ENCODE peak calls at places on chromosomes 7 and 10, in six cellular contexts. One of them, this sample, is unnamed. For H3K36me3, the result is how much of the 10 kb centered on the place peaks cover.

GRCh38 chr7:30616318-30616717 is 21.6 kb downstream of the GARS1 start:
- DNase-seq in CD8-positive, alpha-beta T cell: no peak
- DNase-seq in prostate gland: no peak
- DNase-seq in CD4-positive, CD25-positive, alpha-beta regulatory T cell: no peak
- DNase-seq in GM06990: no peak
- DNase-seq in brain microvascular endothelial cell: no peak
- DNase-seq in this sample: no peak

GRCh38 chr10:129968937-129969527 is 5.0 kb upstream of the EBF3 start:
- DNase-seq in prostate gland: no peak
- DNase-seq in GM06990: no peak
- DNase-seq in CD8-positive, alpha-beta T cell: no peak
- DNase-seq in brain microvascular endothelial cell: peak
- DNase-seq in CD4-positive, CD25-positive, alpha-beta regulatory T cell: peak
- DNase-seq in this sample: peak

GRCh38 chr10:5692476-5693358 is 8.1 kb downstream of the TASOR2 start:
- DNase-seq in CD4-positive, CD25-positive, alpha-beta regulatory T cell: peak
- DNase-seq in brain microvascular endothelial cell: peak
- DNase-seq in prostate gland: peak
- DNase-seq in CD8-positive, alpha-beta T cell: peak
- DNase-seq in GM06990: peak
- DNase-seq in this sample: peak

GRCh38 chr10:127911218-127911866 is 4.4 kb downstream of the PTPRE start:
- DNase-seq in GM06990: no peak
- DNase-seq in CD8-positive, alpha-beta T cell: no peak
- DNase-seq in CD4-positive, CD25-positive, alpha-beta regulatory T cell: no peak
- DNase-seq in prostate gland: no peak
- DNase-seq in brain microvascular endothelial cell: no peak
- DNase-seq in this sample: no peak

GRCh38 chr10:121291376-121291775 is 306.9 kb downstream of the FGFR2 start:
- DNase-seq in CD4-positive, CD25-positive, alpha-beta regulatory T cell: no peak
- DNase-seq in prostate gland: no peak
- DNase-seq in GM06990: no peak
- DNase-seq in brain microvascular endothelial cell: no peak
- DNase-seq in CD8-positive, alpha-beta T cell: no peak
- DNase-seq in this sample: no peak

GRCh38 chr7:131502810-131503545 is 53.5 kb downstream of the PODXL start:
- DNase-seq in CD4-positive, CD25-positive, alpha-beta regulatory T cell: no peak
- DNase-seq in GM06990: no peak
- DNase-seq in brain microvascular endothelial cell: peak
- DNase-seq in CD8-positive, alpha-beta T cell: no peak
- DNase-seq in prostate gland: no peak
- DNase-seq in this sample: peak

GRCh38 chr7:157634401-157635147 is 297.8 kb downstream of the DNAJB6 start:
- DNase-seq in CD4-positive, CD25-positive, alpha-beta regulatory T cell: no peak
- DNase-seq in GM06990: no peak
- DNase-seq in brain microvascular endothelial cell: no peak
- DNase-seq in prostate gland: no peak
- DNase-seq in CD8-positive, alpha-beta T cell: no peak
- DNase-seq in this sample: no peak

GRCh38 chr7:16086743-16087142 is 334.6 kb downstream of the CRPPA start:
- DNase-seq in brain microvascular endothelial cell: no peak
- DNase-seq in CD8-positive, alpha-beta T cell: no peak
- DNase-seq in CD4-positive, CD25-positive, alpha-beta regulatory T cell: no peak
- DNase-seq in GM06990: no peak
- DNase-seq in prostate gland: no peak
- DNase-seq in this sample: no peak

GRCh38 chr7:7761340-7761973 is 43.0 kb upstream of the RPA3 start:
- DNase-seq in GM06990: no peak
- DNase-seq in brain microvascular endothelial cell: no peak
- DNase-seq in CD4-positive, CD25-positive, alpha-beta regulatory T cell: peak
- DNase-seq in CD8-positive, alpha-beta T cell: no peak
- DNase-seq in prostate gland: no peak
- DNase-seq in this sample: peak

GRCh38 chr10:22252801-22253577 is 35.2 kb upstream of the EBLN1 start:
- DNase-seq in CD4-positive, CD25-positive, alpha-beta regulatory T cell: peak
- DNase-seq in CD8-positive, alpha-beta T cell: peak
- DNase-seq in prostate gland: peak
- DNase-seq in brain microvascular endothelial cell: no peak
- DNase-seq in GM06990: peak
- DNase-seq in this sample: peak

GRCh38 chr7:94276797-94277196 is 117.9 kb upstream of the COL1A2 start:
- DNase-seq in brain microvascular endothelial cell: no peak
- DNase-seq in GM06990: no peak
- DNase-seq in CD8-positive, alpha-beta T cell: no peak
- DNase-seq in CD4-positive, CD25-positive, alpha-beta regulatory T cell: no peak
- DNase-seq in prostate gland: no peak
- DNase-seq in this sample: no peak

GRCh38 chr7:23294549-23295400 is 4.4 kb upstream of the MALSU1 start:
- DNase-seq in GM06990: no peak
- DNase-seq in CD4-positive, CD25-positive, alpha-beta regulatory T cell: no peak
- DNase-seq in brain microvascular endothelial cell: no peak
- DNase-seq in prostate gland: no peak
- DNase-seq in CD8-positive, alpha-beta T cell: no peak
- DNase-seq in this sample: no peak

GRCh38 chr10:128044186-128044585 is 82.0 kb downstream of the MKI67 start:
- DNase-seq in GM06990: no peak
- DNase-seq in CD4-positive, CD25-positive, alpha-beta regulatory T cell: no peak
- DNase-seq in CD8-positive, alpha-beta T cell: no peak
- DNase-seq in prostate gland: no peak
- DNase-seq in brain microvascular endothelial cell: no peak
- DNase-seq in this sample: no peak

GRCh38 chr10:58266826-58267712 is 625 bp downstream of the IPMK start:
- DNase-seq in CD4-positive, CD25-positive, alpha-beta regulatory T cell: peak
- DNase-seq in brain microvascular endothelial cell: no peak
- DNase-seq in CD8-positive, alpha-beta T cell: peak
- DNase-seq in GM06990: peak
- DNase-seq in prostate gland: peak
- DNase-seq in this sample: peak

GRCh38 chr7:151705744-151706567 is 171.0 kb downstream of the PRKAG2 start:
- DNase-seq in GM06990: no peak
- DNase-seq in CD4-positive, CD25-positive, alpha-beta regulatory T cell: peak
- DNase-seq in brain microvascular endothelial cell: peak
- DNase-seq in prostate gland: no peak
- DNase-seq in CD8-positive, alpha-beta T cell: no peak
- DNase-seq in this sample: peak

GRCh38 chr10:62584726-62585125 is 210.6 kb downstream of the ZNF365 start:
- DNase-seq in CD4-positive, CD25-positive, alpha-beta regulatory T cell: no peak
- DNase-seq in brain microvascular endothelial cell: no peak
- DNase-seq in CD8-positive, alpha-beta T cell: no peak
- DNase-seq in prostate gland: no peak
- DNase-seq in GM06990: no peak
- DNase-seq in this sample: no peak

GRCh38 chr7:100100420-100101015 is 679 bp downstream of the MCM7 start:
- DNase-seq in prostate gland: peak
- DNase-seq in brain microvascular endothelial cell: peak
- DNase-seq in CD4-positive, CD25-positive, alpha-beta regulatory T cell: peak
- DNase-seq in GM06990: peak
- DNase-seq in CD8-positive, alpha-beta T cell: peak
- DNase-seq in this sample: peak
- H3K36me3 ChIP-seq in prostate gland: under half
- H3K36me3 ChIP-seq in brain microvascular endothelial cell: under half
- H3K36me3 ChIP-seq in CD4-positive, CD25-positive, alpha-beta regulatory T cell: under half
- H3K36me3 ChIP-seq in GM06990: under half
- H3K36me3 ChIP-seq in CD8-positive, alpha-beta T cell: under half
- H3K36me3 ChIP-seq in this sample: under half

DNA sequence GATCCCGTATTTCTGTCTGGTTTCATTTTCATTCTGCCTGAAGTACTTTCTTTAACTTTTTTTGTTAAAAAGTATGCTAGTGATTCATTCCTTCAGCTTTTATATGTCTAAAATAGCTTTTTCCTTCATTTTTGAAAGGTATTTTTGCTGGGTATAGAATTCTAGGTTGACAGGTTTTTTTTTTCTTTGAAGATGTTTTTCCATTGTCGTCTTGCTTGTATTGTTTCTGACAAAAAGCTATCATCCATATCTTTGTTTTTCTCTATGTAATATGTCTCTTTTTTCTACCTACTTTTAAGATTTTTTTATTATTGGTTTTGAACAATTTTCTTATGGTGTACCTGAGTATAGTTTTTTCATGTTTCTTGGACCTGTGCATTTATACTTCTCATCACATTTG is 8.2 kb downstream of the CUTC start:
- DNase-seq in prostate gland: no peak
- DNase-seq in brain microvascular endothelial cell: no peak
- DNase-seq in CD8-positive, alpha-beta T cell: no peak
- DNase-seq in GM06990: no peak
- DNase-seq in CD4-positive, CD25-positive, alpha-beta regulatory T cell: no peak
- DNase-seq in this sample: no peak
- H3K36me3 ChIP-seq in prostate gland: under half
- H3K36me3 ChIP-seq in brain microvascular endothelial cell: under half
- H3K36me3 ChIP-seq in CD8-positive, alpha-beta T cell: under half
- H3K36me3 ChIP-seq in GM06990: under half
- H3K36me3 ChIP-seq in CD4-positive, CD25-positive, alpha-beta regulatory T cell: half or more
- H3K36me3 ChIP-seq in this sample: under half

GRCh38 chr7:876972-877311 is 588 bp downstream of the GET4 start:
- DNase-seq in prostate gland: no peak
- DNase-seq in CD4-positive, CD25-positive, alpha-beta regulatory T cell: no peak
- DNase-seq in CD8-positive, alpha-beta T cell: no peak
- DNase-seq in brain microvascular endothelial cell: no peak
- DNase-seq in GM06990: no peak
- DNase-seq in this sample: no peak

GRCh38 chr7:875476-876076 is 778 bp upstream of the GET4 start:
- DNase-seq in brain microvascular endothelial cell: no peak
- DNase-seq in CD8-positive, alpha-beta T cell: no peak
- DNase-seq in CD4-positive, CD25-positive, alpha-beta regulatory T cell: no peak
- DNase-seq in prostate gland: no peak
- DNase-seq in GM06990: no peak
- DNase-seq in this sample: no peak

GRCh38 chr7:875051-875450 is 1.3 kb upstream of the GET4 start:
- DNase-seq in CD4-positive, CD25-positive, alpha-beta regulatory T cell: no peak
- DNase-seq in brain microvascular endothelial cell: no peak
- DNase-seq in CD8-positive, alpha-beta T cell: no peak
- DNase-seq in GM06990: no peak
- DNase-seq in prostate gland: no peak
- DNase-seq in this sample: no peak

GRCh38 chr7:877312-878232 is 1.2 kb downstream of the GET4 start:
- DNase-seq in GM06990: no peak
- DNase-seq in brain microvascular endothelial cell: no peak
- DNase-seq in CD8-positive, alpha-beta T cell: peak
- DNase-seq in CD4-positive, CD25-positive, alpha-beta regulatory T cell: peak
- DNase-seq in prostate gland: no peak
- DNase-seq in this sample: peak

DNA sequence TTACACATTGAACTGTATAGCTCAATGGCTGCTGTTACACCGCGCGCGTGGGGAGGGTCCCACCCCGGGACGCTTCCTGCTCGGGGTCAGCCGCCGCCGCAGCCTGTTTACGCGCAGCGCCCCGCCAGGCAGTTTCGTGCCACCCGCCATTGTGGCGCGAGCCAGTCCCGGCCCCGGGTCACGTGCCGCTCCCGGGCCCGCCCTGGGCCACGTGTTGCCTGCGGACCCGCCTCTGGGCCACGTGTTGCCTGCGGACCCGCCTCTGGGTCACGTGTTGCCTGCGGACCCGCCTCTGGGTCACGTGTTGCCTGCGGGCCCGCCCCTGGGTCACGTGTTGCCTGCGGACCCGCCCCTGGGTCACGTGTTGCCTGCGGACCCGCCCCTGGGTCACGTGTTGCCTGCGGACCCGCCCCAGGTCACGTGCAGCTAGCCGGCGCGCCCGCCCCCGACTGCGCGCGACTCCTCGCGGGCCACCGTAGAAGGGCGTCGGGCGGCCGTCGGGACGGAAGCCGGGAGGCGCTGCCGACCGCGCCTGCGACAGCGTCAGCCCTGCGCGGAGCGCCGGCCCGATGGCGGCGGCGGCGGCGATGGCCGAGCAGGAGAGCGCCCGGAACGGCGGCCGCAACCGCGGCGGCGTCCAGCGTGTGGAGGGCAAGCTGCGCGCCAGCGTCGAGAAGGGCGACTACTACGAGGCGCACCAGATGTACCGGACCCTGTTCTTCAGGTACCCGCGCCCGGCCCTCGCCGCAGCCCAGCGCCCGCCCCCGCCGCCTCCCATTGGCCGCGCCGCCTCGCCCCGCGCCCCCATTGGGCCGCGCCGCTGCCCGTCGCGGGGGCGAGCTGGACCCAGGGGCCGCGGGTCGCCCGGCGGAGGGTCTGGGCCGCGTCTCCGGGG is at the start of gene GET4:
- DNase-seq in prostate gland: peak
- DNase-seq in CD4-positive, CD25-positive, alpha-beta regulatory T cell: peak
- DNase-seq in GM06990: peak
- DNase-seq in brain microvascular endothelial cell: peak
- DNase-seq in CD8-positive, alpha-beta T cell: peak
- DNase-seq in this sample: peak
- H3K36me3 ChIP-seq in prostate gland: under half
- H3K36me3 ChIP-seq in CD4-positive, CD25-positive, alpha-beta regulatory T cell: under half
- H3K36me3 ChIP-seq in GM06990: under half
- H3K36me3 ChIP-seq in brain microvascular endothelial cell: under half
- H3K36me3 ChIP-seq in CD8-positive, alpha-beta T cell: under half
- H3K36me3 ChIP-seq in this sample: under half

DNA sequence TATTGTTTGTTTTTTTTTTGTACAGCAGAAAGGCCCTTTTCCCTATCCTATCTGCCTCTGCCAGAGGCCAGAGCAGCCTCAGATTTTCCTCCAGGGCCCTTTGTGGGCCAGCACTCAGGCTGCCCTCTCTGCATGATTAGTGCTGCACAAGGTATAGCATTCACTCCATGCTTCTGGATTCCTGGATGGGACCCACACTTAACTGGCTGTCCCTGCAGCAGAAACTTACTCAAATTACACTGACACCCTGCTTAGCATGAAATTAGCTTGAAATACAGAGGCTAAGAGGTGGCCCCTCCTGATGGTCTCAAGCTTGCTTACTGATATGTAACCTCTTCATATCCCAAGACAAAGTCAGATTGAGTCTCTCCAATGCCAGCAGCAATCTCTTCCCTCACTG is 239.3 kb downstream of the SORCS1 start:
- DNase-seq in CD8-positive, alpha-beta T cell: no peak
- DNase-seq in CD4-positive, CD25-positive, alpha-beta regulatory T cell: no peak
- DNase-seq in prostate gland: no peak
- DNase-seq in GM06990: no peak
- DNase-seq in brain microvascular endothelial cell: no peak
- DNase-seq in this sample: no peak
- H3K36me3 ChIP-seq in CD8-positive, alpha-beta T cell: under half
- H3K36me3 ChIP-seq in CD4-positive, CD25-positive, alpha-beta regulatory T cell: under half
- H3K36me3 ChIP-seq in prostate gland: under half
- H3K36me3 ChIP-seq in GM06990: under half
- H3K36me3 ChIP-seq in brain microvascular endothelial cell: under half
- H3K36me3 ChIP-seq in this sample: under half

GRCh38 chr7:64908358-64908757 is 5.3 kb downstream of the ZNF273 start:
- DNase-seq in CD4-positive, CD25-positive, alpha-beta regulatory T cell: no peak
- DNase-seq in CD8-positive, alpha-beta T cell: no peak
- DNase-seq in brain microvascular endothelial cell: no peak
- DNase-seq in prostate gland: no peak
- DNase-seq in GM06990: no peak
- DNase-seq in this sample: no peak
- H3K36me3 ChIP-seq in CD4-positive, CD25-positive, alpha-beta regulatory T cell: under half
- H3K36me3 ChIP-seq in CD8-positive, alpha-beta T cell: under half
- H3K36me3 ChIP-seq in brain microvascular endothelial cell: under half
- H3K36me3 ChIP-seq in prostate gland: under half
- H3K36me3 ChIP-seq in GM06990: under half
- H3K36me3 ChIP-seq in this sample: under half

GRCh38 chr7:139249179-139249822 is 18.3 kb downstream of the UBN2 start:
- DNase-seq in GM06990: no peak
- DNase-seq in brain microvascular endothelial cell: no peak
- DNase-seq in CD4-positive, CD25-positive, alpha-beta regulatory T cell: no peak
- DNase-seq in prostate gland: no peak
- DNase-seq in CD8-positive, alpha-beta T cell: no peak
- DNase-seq in this sample: no peak
- H3K36me3 ChIP-seq in GM06990: under half
- H3K36me3 ChIP-seq in brain microvascular endothelial cell: under half
- H3K36me3 ChIP-seq in CD4-positive, CD25-positive, alpha-beta regulatory T cell: under half
- H3K36me3 ChIP-seq in prostate gland: under half
- H3K36me3 ChIP-seq in CD8-positive, alpha-beta T cell: under half
- H3K36me3 ChIP-seq in this sample: under half

This sample was measured in hepatocyte.